ENCODE peak calls at places on chromosomes 7 and 10, in four cellular contexts. B is HFFc6, O is SJSA1, V is EL. Z is an unnamed sample.

GRCh38 chr7:50529093-50529862 is 35.9 kb downstream of the DDC start:
- DNase-seq in B (no peak), O (no peak), V (no peak), Z (no peak)

GRCh38 chr7:17497136-17497535 is 198.7 kb downstream of the AHR start:
- DNase-seq in B (no peak), O (no peak), V (no peak), Z (no peak)

GRCh38 chr7:87872356-87872755 is 3.8 kb downstream of the SLC25A40 start:
- DNase-seq in B (no peak), O (no peak), V (no peak), Z (no peak)

GRCh38 chr10:103915794-103916193 is 2.2 kb downstream of the STN1 start:
- DNase-seq in B (no peak), O (no peak), V (no peak), Z (peak)

GRCh38 chr10:101879456-101880189 is 36.0 kb upstream of the KCNIP2 start:
- DNase-seq in B (peak), O (peak), V (peak), Z (peak)

GRCh38 chr7:2041496-2042367 is 191.0 kb downstream of the MAD1L1 start:
- DNase-seq in B (no peak), O (no peak), V (no peak), Z (no peak)

GRCh38 chr7:55964802-55965470 is 551 bp downstream of the NIPSNAP2 start:
- DNase-seq in B (peak), O (peak), V (peak), Z (peak)

GRCh38 chr10:72334196-72334831 is 20.4 kb downstream of the DNAJB12 start:
- DNase-seq in B (no peak), O (no peak), V (no peak), Z (peak)

GRCh38 chr10:89702121-89702480 is 711 bp downstream of the KIF20B start:
- DNase-seq in B (no peak), O (no peak), V (peak), Z (peak)

GRCh38 chr10:61942997-61943457 is 41.5 kb downstream of the ARID5B start:
- DNase-seq in B (peak), O (no peak), V (peak), Z (peak)

GRCh38 chr7:117950601-117951278 is 77.5 kb upstream of the CTTNBP2 start:
- DNase-seq in B (no peak), O (no peak), V (no peak), Z (no peak)

GRCh38 chr10:1347962-1348772 is 292.0 kb downstream of the WDR37 start:
- DNase-seq in B (no peak), O (peak), V (no peak), Z (no peak)

GRCh38 chr7:65251851-65252620 is 121.6 kb upstream of the ZNF92 start:
- DNase-seq in B (no peak), O (peak), V (peak), Z (peak)

GRCh38 chr10:100826983-100827818 is 81.8 kb downstream of the PAX2 start:
- DNase-seq in B (no peak), O (no peak), V (no peak), Z (no peak)

GRCh38 chr7:110841840-110842579 is 248.9 kb upstream of the LRRN3 start:
- DNase-seq in B (no peak), O (no peak), V (no peak), Z (no peak)

GRCh38 chr10:124842721-124843120 is 41.1 kb downstream of the ABRAXAS2 start:
- DNase-seq in B (peak), O (no peak), V (no peak), Z (no peak)

GRCh38 chr7:47690902-47691558 is 109.1 kb upstream of the TNS3 start:
- DNase-seq in B (peak), O (no peak), V (peak), Z (peak)

GRCh38 chr10:47257396-47258120 is 42.4 kb upstream of the GDF10 start:
- DNase-seq in B (no peak), O (no peak), V (peak), Z (peak)

GRCh38 chr7:48636391-48637015 is 287.8 kb upstream of the CDC14C start:
- DNase-seq in B (no peak), O (no peak), V (no peak), Z (no peak)

GRCh38 chr7:130489140-130489967 is 2.5 kb upstream of the MEST start:
- DNase-seq in B (peak), O (no peak), V (peak), Z (peak)

GRCh38 chr7:20217193-20217948 is at the start of gene MACC1:
- DNase-seq in B (no peak), O (no peak), V (no peak), Z (no peak)

GRCh38 chr7:113775401-113775800 is 143.4 kb downstream of the PPP1R3A start:
- DNase-seq in B (no peak), O (no peak), V (no peak), Z (no peak)

GRCh38 chr10:73772280-73773151 is 9.3 kb upstream of the CHCHD1 start:
- DNase-seq in B (peak), O (peak), V (peak), Z (peak)

GRCh38 chr10:102283890-102284289 is 38.6 kb downstream of the GBF1 start:
- DNase-seq in B (no peak), O (no peak), V (no peak), Z (no peak)

GRCh38 chr10:70753026-70753663 is 32.0 kb downstream of the TBATA start:
- DNase-seq in B (no peak), O (no peak), V (no peak), Z (no peak)

GRCh38 chr10:119667562-119668328 is 16.6 kb downstream of the BAG3 start:
- DNase-seq in B (peak), O (peak), V (peak), Z (peak)

GRCh38 chr7:107972075-107972482 is 30.9 kb downstream of the LAMB1 start:
- DNase-seq in B (no peak), O (no peak), V (no peak), Z (peak)